ENCODE peak calls at places on chromosomes 5 and 9, in seven cellular contexts. One of them, this sample, is unnamed. For H3K4me1, the result is how much of the 10 kb centered on the place peaks cover.

GRCh38 chr5:141877478-141878185 is 578 bp downstream of the PCDH1 start:
- DNase-seq in tibial artery: no peak
- DNase-seq in IMR-90: no peak
- DNase-seq in astrocyte: no peak
- DNase-seq in fibroblast of lung: no peak
- DNase-seq in neural progenitor cell: peak
- DNase-seq in HepG2: no peak
- DNase-seq in this sample: no peak

GRCh38 chr5:135826994-135827671 is 7.3 kb upstream of the SLC25A48 start:
- DNase-seq in tibial artery: no peak
- DNase-seq in IMR-90: no peak
- DNase-seq in astrocyte: no peak
- DNase-seq in fibroblast of lung: no peak
- DNase-seq in neural progenitor cell: no peak
- DNase-seq in HepG2: no peak
- DNase-seq in this sample: peak

GRCh38 chr5:151252762-151253603 is at the start of gene GM2A:
- DNase-seq in tibial artery: peak
- DNase-seq in IMR-90: peak
- DNase-seq in astrocyte: peak
- DNase-seq in fibroblast of lung: peak
- DNase-seq in neural progenitor cell: peak
- DNase-seq in HepG2: peak
- DNase-seq in this sample: peak

GRCh38 chr9:35923927-35924763 is 14.9 kb downstream of the SPAAR start:
- DNase-seq in tibial artery: no peak
- DNase-seq in IMR-90: peak
- DNase-seq in astrocyte: peak
- DNase-seq in fibroblast of lung: peak
- DNase-seq in neural progenitor cell: no peak
- DNase-seq in HepG2: no peak
- DNase-seq in this sample: no peak

GRCh38 chr5:51829226-51829625 is 446.0 kb downstream of the ISL1 start:
- DNase-seq in tibial artery: no peak
- DNase-seq in IMR-90: no peak
- DNase-seq in astrocyte: peak
- DNase-seq in fibroblast of lung: no peak
- DNase-seq in neural progenitor cell: no peak
- DNase-seq in HepG2: no peak
- DNase-seq in this sample: no peak

GRCh38 chr9:114405294-114406034 is 17.7 kb upstream of the AKNA start:
- DNase-seq in tibial artery: peak
- DNase-seq in IMR-90: peak
- DNase-seq in astrocyte: peak
- DNase-seq in fibroblast of lung: peak
- DNase-seq in neural progenitor cell: peak
- DNase-seq in HepG2: peak
- DNase-seq in this sample: peak

GRCh38 chr9:133423216-133423615 is 1.0 kb downstream of the ADAMTS13 start:
- DNase-seq in tibial artery: no peak
- DNase-seq in IMR-90: peak
- DNase-seq in astrocyte: no peak
- DNase-seq in fibroblast of lung: peak
- DNase-seq in neural progenitor cell: no peak
- DNase-seq in HepG2: no peak
- DNase-seq in this sample: no peak

GRCh38 chr5:57539281-57539701 is 56.7 kb upstream of the ACTBL2 start:
- DNase-seq in tibial artery: no peak
- DNase-seq in IMR-90: peak
- DNase-seq in astrocyte: peak
- DNase-seq in fibroblast of lung: peak
- DNase-seq in neural progenitor cell: no peak
- DNase-seq in HepG2: no peak
- DNase-seq in this sample: no peak

GRCh38 chr9:71743884-71744283 is 24.4 kb downstream of the CEMIP2 start:
- DNase-seq in tibial artery: no peak
- DNase-seq in IMR-90: no peak
- DNase-seq in astrocyte: no peak
- DNase-seq in fibroblast of lung: no peak
- DNase-seq in neural progenitor cell: no peak
- DNase-seq in HepG2: no peak
- DNase-seq in this sample: no peak

GRCh38 chr9:129781991-129782390 is 21.0 kb upstream of the TOR1B start:
- DNase-seq in tibial artery: no peak
- DNase-seq in IMR-90: no peak
- DNase-seq in astrocyte: no peak
- DNase-seq in fibroblast of lung: no peak
- DNase-seq in neural progenitor cell: no peak
- DNase-seq in HepG2: no peak
- DNase-seq in this sample: no peak
- H3K4me1 ChIP-seq in tibial artery: under half
- H3K4me1 ChIP-seq in IMR-90: under half
- H3K4me1 ChIP-seq in astrocyte: under half
- H3K4me1 ChIP-seq in fibroblast of lung: under half
- H3K4me1 ChIP-seq in neural progenitor cell: under half
- H3K4me1 ChIP-seq in HepG2: under half
- H3K4me1 ChIP-seq in this sample: under half

GRCh38 chr9:34519321-34520020 is 3.3 kb downstream of the ENHO start:
- DNase-seq in tibial artery: no peak
- DNase-seq in IMR-90: no peak
- DNase-seq in astrocyte: no peak
- DNase-seq in fibroblast of lung: no peak
- DNase-seq in neural progenitor cell: no peak
- DNase-seq in HepG2: no peak
- DNase-seq in this sample: peak
- TF ChIP-seq CTCF in tibial artery: no peak
- TF ChIP-seq CTCF in IMR-90: no peak
- TF ChIP-seq CTCF in astrocyte: no peak
- TF ChIP-seq CTCF in fibroblast of lung: no peak
- TF ChIP-seq CTCF in neural progenitor cell: no peak
- TF ChIP-seq CTCF in HepG2: no peak
- TF ChIP-seq CTCF in this sample: no peak

DNA sequence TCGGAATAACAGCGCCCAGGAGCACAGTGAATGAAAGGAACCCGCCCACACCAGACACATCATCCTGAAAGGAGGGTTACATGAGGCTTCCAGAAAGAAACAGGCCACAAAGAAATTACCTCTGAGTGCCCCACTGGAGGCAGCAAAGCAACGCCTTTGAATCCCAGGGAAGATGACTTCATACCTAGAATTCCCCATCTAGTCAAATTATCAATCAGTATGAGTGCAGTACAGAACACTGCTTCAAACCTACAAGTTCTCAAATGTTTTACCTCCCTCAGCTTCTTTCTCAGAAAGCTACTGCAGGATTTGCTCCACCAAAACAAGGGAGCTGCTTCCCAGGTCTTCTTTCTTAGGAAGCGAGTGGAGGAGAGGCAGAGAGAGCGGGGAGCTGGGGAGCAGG is 87.2 kb downstream of the SEMA4D start:
- DNase-seq in tibial artery: no peak
- DNase-seq in IMR-90: no peak
- DNase-seq in astrocyte: no peak
- DNase-seq in fibroblast of lung: no peak
- DNase-seq in neural progenitor cell: no peak
- DNase-seq in HepG2: no peak
- DNase-seq in this sample: no peak
- H3K4me1 ChIP-seq in tibial artery: under half
- H3K4me1 ChIP-seq in IMR-90: under half
- H3K4me1 ChIP-seq in astrocyte: under half
- H3K4me1 ChIP-seq in fibroblast of lung: under half
- H3K4me1 ChIP-seq in neural progenitor cell: under half
- H3K4me1 ChIP-seq in HepG2: under half
- H3K4me1 ChIP-seq in this sample: under half

DNA sequence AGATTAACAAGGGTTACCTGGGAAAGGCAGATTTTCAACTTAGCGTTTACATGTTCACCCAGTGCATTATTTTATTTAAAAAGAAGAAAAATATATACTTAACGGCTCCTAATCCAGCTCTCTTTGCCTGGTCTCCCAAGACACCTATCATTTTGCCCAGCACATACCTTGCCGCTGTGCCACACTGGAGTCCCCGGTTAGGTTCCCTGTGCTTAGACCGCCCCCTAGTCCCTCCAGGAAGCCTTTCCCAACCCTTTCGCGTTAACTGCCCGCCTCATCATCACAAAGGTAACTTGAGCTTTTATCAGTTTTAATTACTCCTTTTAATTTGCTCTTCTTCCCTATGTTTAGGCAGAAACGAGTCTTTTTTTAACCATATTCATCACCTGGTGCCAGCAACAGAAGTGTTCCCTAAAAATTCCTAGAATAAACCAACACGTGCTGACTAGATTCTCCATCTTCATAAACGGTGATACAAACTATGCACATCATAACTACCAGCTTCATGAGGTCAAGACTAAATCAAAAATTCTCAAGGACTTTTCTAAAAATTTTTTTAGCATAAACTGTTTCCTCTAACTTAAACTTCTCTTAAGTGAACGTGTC is 19.7 kb downstream of the DNAJA1 start:
- DNase-seq in tibial artery: no peak
- DNase-seq in IMR-90: no peak
- DNase-seq in astrocyte: peak
- DNase-seq in fibroblast of lung: peak
- DNase-seq in neural progenitor cell: peak
- DNase-seq in HepG2: no peak
- DNase-seq in this sample: no peak
- TF ChIP-seq CTCF in tibial artery: peak
- TF ChIP-seq CTCF in IMR-90: peak
- TF ChIP-seq CTCF in astrocyte: peak
- TF ChIP-seq CTCF in fibroblast of lung: peak
- TF ChIP-seq CTCF in neural progenitor cell: peak
- TF ChIP-seq CTCF in HepG2: peak
- TF ChIP-seq CTCF in this sample: no peak

DNA sequence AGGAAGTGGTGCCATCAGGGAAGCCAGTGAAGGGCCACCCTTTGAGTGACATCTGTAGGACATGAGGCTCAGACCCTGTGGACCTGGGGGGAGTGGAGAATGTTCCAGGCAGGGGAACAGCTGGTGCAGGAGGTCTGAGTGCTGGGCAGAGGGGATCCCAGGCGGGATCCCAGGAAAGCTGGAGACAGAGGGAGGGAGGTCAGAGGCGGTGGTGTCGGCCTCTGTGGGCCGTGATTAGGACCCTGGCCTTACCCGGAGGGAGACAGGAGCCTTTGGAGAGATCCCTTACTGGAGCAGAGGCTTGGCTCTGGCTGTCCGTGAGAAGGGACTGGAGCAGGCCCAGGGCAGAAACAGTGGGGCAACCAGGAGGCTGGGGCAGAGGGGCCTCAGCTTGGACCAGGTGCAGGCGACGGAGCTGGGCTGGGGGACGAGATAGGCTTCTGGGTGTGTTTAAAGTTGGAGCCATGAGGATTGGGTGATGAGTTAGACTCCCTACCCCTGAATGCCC is 12.1 kb upstream of the GRHPR start:
- DNase-seq in tibial artery: no peak
- DNase-seq in IMR-90: no peak
- DNase-seq in astrocyte: no peak
- DNase-seq in fibroblast of lung: no peak
- DNase-seq in neural progenitor cell: no peak
- DNase-seq in HepG2: no peak
- DNase-seq in this sample: no peak
- H3K4me1 ChIP-seq in tibial artery: under half
- H3K4me1 ChIP-seq in IMR-90: under half
- H3K4me1 ChIP-seq in astrocyte: under half
- H3K4me1 ChIP-seq in fibroblast of lung: under half
- H3K4me1 ChIP-seq in neural progenitor cell: under half
- H3K4me1 ChIP-seq in HepG2: half or more
- H3K4me1 ChIP-seq in this sample: under half

DNA sequence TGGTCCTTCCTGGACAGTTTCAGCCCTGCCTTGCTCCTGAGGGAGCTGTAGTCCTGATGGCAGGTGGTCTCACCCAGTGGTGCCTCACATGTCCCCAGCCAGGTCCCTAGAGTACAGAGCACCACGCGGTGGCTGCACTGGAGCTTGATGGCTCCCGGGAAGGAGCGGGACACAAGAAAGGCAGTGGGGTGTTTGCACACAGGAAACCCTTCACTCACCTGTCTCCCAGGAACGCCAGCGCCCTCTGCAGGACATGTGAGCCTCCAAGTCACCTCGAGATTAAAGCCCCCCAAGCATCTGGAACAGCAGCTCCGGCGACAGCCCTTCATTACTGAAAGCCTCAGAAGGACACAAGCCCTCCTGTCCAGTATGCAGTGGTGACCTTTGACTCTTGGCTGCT is 19.9 kb upstream of the TMEM250 start:
- DNase-seq in tibial artery: no peak
- DNase-seq in IMR-90: no peak
- DNase-seq in astrocyte: no peak
- DNase-seq in fibroblast of lung: peak
- DNase-seq in neural progenitor cell: peak
- DNase-seq in HepG2: peak
- DNase-seq in this sample: no peak
- TF ChIP-seq CTCF in tibial artery: no peak
- TF ChIP-seq CTCF in IMR-90: no peak
- TF ChIP-seq CTCF in astrocyte: peak
- TF ChIP-seq CTCF in fibroblast of lung: no peak
- TF ChIP-seq CTCF in neural progenitor cell: peak
- TF ChIP-seq CTCF in HepG2: peak
- TF ChIP-seq CTCF in this sample: no peak

This sample was measured in sigmoid colon.